ENCODE peak calls at places on chromosomes 5 and 9, in ten cellular contexts. One of them, this sample, is unnamed. For H3K4me1, the result is how much of the 10 kb centered on the place peaks cover.

GRCh38 chr9:121107041-121107440 is 32.3 kb downstream of the CNTRL start:
- DNase-seq in thoracic aorta: no peak
- DNase-seq in fibroblast of lung: no peak
- DNase-seq in Caco-2: no peak
- DNase-seq in endothelial cell of umbilical vein: no peak
- DNase-seq in GM23338: peak
- DNase-seq in heart right ventricle: no peak
- DNase-seq in colonic mucosa: no peak
- DNase-seq in A549: peak
- DNase-seq in H1: no peak
- DNase-seq in this sample: no peak

GRCh38 chr9:135100241-135101067 is 13.0 kb downstream of the OLFM1 start:
- DNase-seq in fibroblast of lung: no peak
- DNase-seq in endothelial cell of umbilical vein: no peak
- DNase-seq in GM23338: no peak
- DNase-seq in A549: no peak
- DNase-seq in heart right ventricle: no peak
- DNase-seq in Caco-2: no peak
- DNase-seq in thoracic aorta: no peak
- DNase-seq in colonic mucosa: no peak
- DNase-seq in H1: no peak
- DNase-seq in this sample: no peak

GRCh38 chr5:141488591-141489478 is at the start of gene PCDHGC5:
- DNase-seq in endothelial cell of umbilical vein: no peak
- DNase-seq in H1: no peak
- DNase-seq in Caco-2: no peak
- DNase-seq in fibroblast of lung: peak
- DNase-seq in colonic mucosa: no peak
- DNase-seq in heart right ventricle: no peak
- DNase-seq in thoracic aorta: no peak
- DNase-seq in GM23338: no peak
- DNase-seq in A549: no peak
- DNase-seq in this sample: no peak

GRCh38 chr5:65774346-65774745 is 52.3 kb downstream of the NLN start:
- DNase-seq in H1: no peak
- DNase-seq in A549: no peak
- DNase-seq in fibroblast of lung: peak
- DNase-seq in colonic mucosa: no peak
- DNase-seq in Caco-2: no peak
- DNase-seq in GM23338: no peak
- DNase-seq in endothelial cell of umbilical vein: no peak
- DNase-seq in heart right ventricle: no peak
- DNase-seq in thoracic aorta: no peak
- DNase-seq in this sample: no peak

GRCh38 chr9:33223696-33224095 is 16.3 kb upstream of the SPINK4 start:
- DNase-seq in H1: no peak
- DNase-seq in colonic mucosa: no peak
- DNase-seq in fibroblast of lung: no peak
- DNase-seq in heart right ventricle: no peak
- DNase-seq in thoracic aorta: no peak
- DNase-seq in Caco-2: no peak
- DNase-seq in endothelial cell of umbilical vein: peak
- DNase-seq in GM23338: no peak
- DNase-seq in A549: no peak
- DNase-seq in this sample: no peak

GRCh38 chr5:69368458-69369368 is 607 bp downstream of the AK6 start:
- DNase-seq in GM23338: peak
- DNase-seq in colonic mucosa: no peak
- DNase-seq in H1: no peak
- DNase-seq in heart right ventricle: no peak
- DNase-seq in Caco-2: no peak
- DNase-seq in endothelial cell of umbilical vein: peak
- DNase-seq in thoracic aorta: no peak
- DNase-seq in fibroblast of lung: peak
- DNase-seq in A549: peak
- DNase-seq in this sample: no peak

GRCh38 chr5:15013654-15014463 is 142.3 kb upstream of the ANKH start:
- DNase-seq in A549: peak
- DNase-seq in H1: no peak
- DNase-seq in endothelial cell of umbilical vein: peak
- DNase-seq in colonic mucosa: no peak
- DNase-seq in fibroblast of lung: peak
- DNase-seq in Caco-2: no peak
- DNase-seq in heart right ventricle: no peak
- DNase-seq in thoracic aorta: no peak
- DNase-seq in GM23338: peak
- DNase-seq in this sample: no peak

GRCh38 chr5:96209829-96210228 is 223.2 kb downstream of the PCSK1 start:
- DNase-seq in endothelial cell of umbilical vein: peak
- DNase-seq in thoracic aorta: no peak
- DNase-seq in fibroblast of lung: peak
- DNase-seq in GM23338: no peak
- DNase-seq in H1: no peak
- DNase-seq in heart right ventricle: no peak
- DNase-seq in colonic mucosa: no peak
- DNase-seq in A549: no peak
- DNase-seq in Caco-2: no peak
- DNase-seq in this sample: no peak

GRCh38 chr9:71096431-71097108 is 24.9 kb downstream of the TRPM3 start:
- DNase-seq in colonic mucosa: peak
- DNase-seq in A549: no peak
- DNase-seq in GM23338: no peak
- DNase-seq in H1: no peak
- DNase-seq in endothelial cell of umbilical vein: no peak
- DNase-seq in Caco-2: no peak
- DNase-seq in heart right ventricle: no peak
- DNase-seq in fibroblast of lung: no peak
- DNase-seq in thoracic aorta: no peak
- DNase-seq in this sample: no peak

GRCh38 chr5:180742727-180743126 is 2.9 kb upstream of the OR2Y1 start:
- DNase-seq in colonic mucosa: no peak
- DNase-seq in thoracic aorta: no peak
- DNase-seq in GM23338: no peak
- DNase-seq in fibroblast of lung: no peak
- DNase-seq in heart right ventricle: no peak
- DNase-seq in endothelial cell of umbilical vein: no peak
- DNase-seq in Caco-2: no peak
- DNase-seq in H1: no peak
- DNase-seq in A549: no peak
- DNase-seq in this sample: no peak

GRCh38 chr5:127153521-127153920 is 80.2 kb upstream of the C5orf63 start:
- DNase-seq in colonic mucosa: no peak
- DNase-seq in H1: no peak
- DNase-seq in A549: no peak
- DNase-seq in Caco-2: no peak
- DNase-seq in heart right ventricle: no peak
- DNase-seq in endothelial cell of umbilical vein: no peak
- DNase-seq in fibroblast of lung: no peak
- DNase-seq in thoracic aorta: no peak
- DNase-seq in GM23338: no peak
- DNase-seq in this sample: no peak

GRCh38 chr9:114836769-114837168 is 30.9 kb upstream of the TNFSF15 start:
- DNase-seq in GM23338: no peak
- DNase-seq in endothelial cell of umbilical vein: no peak
- DNase-seq in Caco-2: no peak
- DNase-seq in heart right ventricle: no peak
- DNase-seq in H1: no peak
- DNase-seq in thoracic aorta: no peak
- DNase-seq in A549: no peak
- DNase-seq in fibroblast of lung: peak
- DNase-seq in colonic mucosa: no peak
- DNase-seq in this sample: no peak

GRCh38 chr9:113609562-113610318 is 146.2 kb downstream of the RGS3 start:
- DNase-seq in heart right ventricle: peak
- DNase-seq in GM23338: peak
- DNase-seq in fibroblast of lung: peak
- DNase-seq in A549: no peak
- DNase-seq in endothelial cell of umbilical vein: peak
- DNase-seq in thoracic aorta: peak
- DNase-seq in Caco-2: no peak
- DNase-seq in H1: no peak
- DNase-seq in colonic mucosa: no peak
- DNase-seq in this sample: peak

GRCh38 chr5:169268019-169268418 is 32.9 kb downstream of the SLIT3 start:
- DNase-seq in heart right ventricle: no peak
- DNase-seq in A549: no peak
- DNase-seq in Caco-2: no peak
- DNase-seq in thoracic aorta: no peak
- DNase-seq in colonic mucosa: no peak
- DNase-seq in GM23338: no peak
- DNase-seq in fibroblast of lung: no peak
- DNase-seq in endothelial cell of umbilical vein: no peak
- DNase-seq in H1: no peak
- DNase-seq in this sample: no peak
- H3K4me1 ChIP-seq in heart right ventricle: under half
- H3K4me1 ChIP-seq in A549: under half
- H3K4me1 ChIP-seq in Caco-2: under half
- H3K4me1 ChIP-seq in thoracic aorta: under half
- H3K4me1 ChIP-seq in colonic mucosa: under half
- H3K4me1 ChIP-seq in GM23338: under half
- H3K4me1 ChIP-seq in fibroblast of lung: under half
- H3K4me1 ChIP-seq in endothelial cell of umbilical vein: under half
- H3K4me1 ChIP-seq in H1: under half
- H3K4me1 ChIP-seq in this sample: under half

GRCh38 chr5:33999986-34000385 is 7.9 kb downstream of the AMACR start:
- DNase-seq in GM23338: no peak
- DNase-seq in fibroblast of lung: no peak
- DNase-seq in heart right ventricle: no peak
- DNase-seq in A549: no peak
- DNase-seq in H1: no peak
- DNase-seq in Caco-2: no peak
- DNase-seq in endothelial cell of umbilical vein: no peak
- DNase-seq in thoracic aorta: no peak
- DNase-seq in colonic mucosa: no peak
- DNase-seq in this sample: no peak

GRCh38 chr5:33997331-33997983 is 10.4 kb downstream of the AMACR start:
- DNase-seq in Caco-2: no peak
- DNase-seq in H1: no peak
- DNase-seq in heart right ventricle: no peak
- DNase-seq in endothelial cell of umbilical vein: peak
- DNase-seq in GM23338: peak
- DNase-seq in colonic mucosa: peak
- DNase-seq in A549: peak
- DNase-seq in fibroblast of lung: peak
- DNase-seq in thoracic aorta: peak
- DNase-seq in this sample: peak

GRCh38 chr5:33992864-33993263 is 8.4 kb upstream of the SLC45A2 start:
- DNase-seq in thoracic aorta: no peak
- DNase-seq in fibroblast of lung: no peak
- DNase-seq in GM23338: no peak
- DNase-seq in A549: no peak
- DNase-seq in heart right ventricle: no peak
- DNase-seq in H1: no peak
- DNase-seq in Caco-2: no peak
- DNase-seq in colonic mucosa: no peak
- DNase-seq in endothelial cell of umbilical vein: no peak
- DNase-seq in this sample: no peak

GRCh38 chr5:33994845-33995244 is 10.4 kb upstream of the SLC45A2 start:
- DNase-seq in heart right ventricle: no peak
- DNase-seq in Caco-2: no peak
- DNase-seq in colonic mucosa: no peak
- DNase-seq in GM23338: no peak
- DNase-seq in thoracic aorta: no peak
- DNase-seq in fibroblast of lung: peak
- DNase-seq in endothelial cell of umbilical vein: no peak
- DNase-seq in H1: no peak
- DNase-seq in A549: no peak
- DNase-seq in this sample: no peak
- TF ChIP-seq CTCF in heart right ventricle: no peak
- TF ChIP-seq CTCF in Caco-2: no peak
- TF ChIP-seq CTCF in colonic mucosa: no peak
- TF ChIP-seq CTCF in GM23338: peak
- TF ChIP-seq CTCF in thoracic aorta: no peak
- TF ChIP-seq CTCF in fibroblast of lung: no peak
- TF ChIP-seq CTCF in endothelial cell of umbilical vein: no peak
- TF ChIP-seq CTCF in H1: no peak
- TF ChIP-seq CTCF in A549: no peak
- TF ChIP-seq CTCF in this sample: no peak

DNA sequence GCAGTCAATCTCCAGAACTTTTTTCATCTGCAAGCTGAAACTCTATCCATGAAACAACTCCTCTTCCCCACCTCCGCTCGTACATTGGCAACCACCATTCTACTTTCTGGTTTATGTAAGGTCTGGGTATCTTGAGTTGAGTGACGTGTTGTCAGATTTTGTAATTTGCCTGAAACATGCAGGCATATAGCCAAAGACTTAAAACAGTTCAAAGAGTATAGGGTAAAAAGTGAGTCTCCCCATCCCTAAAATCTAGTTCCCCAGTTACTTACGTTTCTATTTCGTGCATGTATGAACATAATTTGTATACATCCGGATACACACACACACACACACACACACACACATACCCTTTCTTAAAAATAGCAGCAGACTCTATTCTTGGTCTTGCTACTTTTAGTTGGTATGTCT is 868 bp downstream of the HSDL2 start:
- DNase-seq in GM23338: no peak
- DNase-seq in heart right ventricle: no peak
- DNase-seq in endothelial cell of umbilical vein: no peak
- DNase-seq in H1: no peak
- DNase-seq in thoracic aorta: no peak
- DNase-seq in A549: no peak
- DNase-seq in Caco-2: no peak
- DNase-seq in colonic mucosa: no peak
- DNase-seq in fibroblast of lung: peak
- DNase-seq in this sample: no peak
- H3K4me3 ChIP-seq in GM23338: peak
- H3K4me3 ChIP-seq in heart right ventricle: peak
- H3K4me3 ChIP-seq in endothelial cell of umbilical vein: no peak
- H3K4me3 ChIP-seq in H1: peak
- H3K4me3 ChIP-seq in thoracic aorta: peak
- H3K4me3 ChIP-seq in A549: peak
- H3K4me3 ChIP-seq in Caco-2: peak
- H3K4me3 ChIP-seq in colonic mucosa: peak
- H3K4me3 ChIP-seq in fibroblast of lung: peak
- H3K4me3 ChIP-seq in this sample: peak

GRCh38 chr9:128101231-128101641 is 26.3 kb downstream of the PTGES2 start:
- DNase-seq in GM23338: no peak
- DNase-seq in thoracic aorta: no peak
- DNase-seq in endothelial cell of umbilical vein: no peak
- DNase-seq in heart right ventricle: no peak
- DNase-seq in Caco-2: no peak
- DNase-seq in H1: no peak
- DNase-seq in fibroblast of lung: no peak
- DNase-seq in A549: no peak
- DNase-seq in colonic mucosa: no peak
- DNase-seq in this sample: no peak
- H3K4me1 ChIP-seq in GM23338: under half
- H3K4me1 ChIP-seq in thoracic aorta: half or more
- H3K4me1 ChIP-seq in endothelial cell of umbilical vein: under half
- H3K4me1 ChIP-seq in heart right ventricle: half or more
- H3K4me1 ChIP-seq in Caco-2: under half
- H3K4me1 ChIP-seq in H1: under half
- H3K4me1 ChIP-seq in fibroblast of lung: under half
- H3K4me1 ChIP-seq in A549: under half
- H3K4me1 ChIP-seq in colonic mucosa: under half
- H3K4me1 ChIP-seq in this sample: half or more

This sample was measured in upper lobe of right lung.